ENCODE peak calls at places on chromosomes 5 and 9, in eight cellular contexts. G is A549, V is neural progenitor cell, T is skeletal muscle cell, R is fibroblast of pulmonary artery, Y is heart left ventricle, M is fibroblast of mammary gland, E is foreskin fibroblast. Q is an unnamed sample.

GRCh38 chr9:9790216-9790872 is 822.5 kb downstream of the PTPRD start:
- DNase-seq in G (no peak), V (peak), T (no peak), R (peak), Y (no peak), M (peak), E (peak), Q (no peak)

GRCh38 chr9:127898433-127899199 is 787 bp downstream of the ST6GALNAC6 start:
- DNase-seq in G (no peak), V (peak), T (peak), R (peak), Y (no peak), M (peak), E (peak), Q (peak)

GRCh38 chr5:127785098-127785927 is 82.1 kb downstream of the CCDC192 start:
- DNase-seq in G (no peak), V (no peak), T (peak), R (peak), Y (no peak), M (peak), E (peak), Q (peak)

GRCh38 chr9:89139450-89139849 is 39.2 kb downstream of the SHC3 start:
- DNase-seq in G (no peak), V (no peak), T (no peak), R (peak), Y (no peak), M (no peak), E (peak), Q (no peak)

GRCh38 chr9:7009065-7009464 is 251.3 kb downstream of the KDM4C start:
- DNase-seq in G (no peak), V (no peak), T (no peak), R (no peak), Y (no peak), M (no peak), E (no peak), Q (no peak)

GRCh38 chr9:112093147-112093874 is 81.8 kb downstream of the SUSD1 start:
- DNase-seq in G (no peak), V (no peak), T (no peak), R (no peak), Y (no peak), M (no peak), E (no peak), Q (no peak)

GRCh38 chr5:59206132-59206581 is 623.3 kb downstream of the RAB3C start:
- DNase-seq in G (no peak), V (no peak), T (peak), R (peak), Y (no peak), M (peak), E (peak), Q (peak)

GRCh38 chr9:18056993-18057369 is 417.0 kb upstream of the ADAMTSL1 start:
- DNase-seq in G (no peak), V (no peak), T (no peak), R (no peak), Y (no peak), M (no peak), E (no peak), Q (no peak)

GRCh38 chr5:65243161-65243560 is 238.6 kb downstream of the ADAMTS6 start:
- DNase-seq in G (no peak), V (no peak), T (no peak), R (no peak), Y (no peak), M (no peak), E (no peak), Q (no peak)

GRCh38 chr5:120684213-120684612 is 220.1 kb downstream of the PRR16 start:
- DNase-seq in G (no peak), V (no peak), T (no peak), R (peak), Y (no peak), M (peak), E (peak), Q (no peak)

GRCh38 chr5:156815988-156816599 is 34.0 kb upstream of the PPP1R2B start:
- DNase-seq in G (peak), V (peak), T (no peak), R (peak), Y (no peak), M (peak), E (peak), Q (no peak)

GRCh38 chr9:97880336-97880735 is 27.3 kb downstream of the FOXE1 start:
- DNase-seq in G (no peak), V (no peak), T (no peak), R (peak), Y (no peak), M (peak), E (no peak), Q (no peak)

GRCh38 chr9:131657031-131657377 is 82.9 kb downstream of the RAPGEF1 start:
- DNase-seq in G (no peak), V (no peak), T (no peak), R (no peak), Y (no peak), M (no peak), E (no peak), Q (no peak)

GRCh38 chr5:172004824-172005237 is 1.6 kb downstream of the FBXW11 start:
- DNase-seq in G (no peak), V (no peak), T (no peak), R (no peak), Y (no peak), M (peak), E (peak), Q (no peak)

GRCh38 chr5:126385509-126385908 is 37.7 kb upstream of the GRAMD2B start:
- DNase-seq in G (no peak), V (no peak), T (no peak), R (no peak), Y (no peak), M (no peak), E (no peak), Q (no peak)

GRCh38 chr9:136190237-136190601 is 14.7 kb downstream of the LHX3 start:
- DNase-seq in G (no peak), V (no peak), T (no peak), R (no peak), Y (no peak), M (no peak), E (no peak), Q (no peak)

GRCh38 chr5:158013939-158014338 is 155.0 kb upstream of the CLINT1 start:
- DNase-seq in G (peak), V (peak), T (peak), R (peak), Y (peak), M (peak), E (peak), Q (no peak)

GRCh38 chr9:110655723-110656641 is 12.6 kb upstream of the MUSK start:
- DNase-seq in G (no peak), V (no peak), T (peak), R (peak), Y (no peak), M (peak), E (peak), Q (peak)

GRCh38 chr9:97873877-97874276 is 20.9 kb downstream of the FOXE1 start:
- DNase-seq in G (peak), V (no peak), T (no peak), R (peak), Y (no peak), M (peak), E (no peak), Q (no peak)

GRCh38 chr9:121897140-121897539 is 196.0 kb downstream of the TTLL11 start:
- DNase-seq in G (no peak), V (no peak), T (no peak), R (no peak), Y (no peak), M (no peak), E (no peak), Q (no peak)

GRCh38 chr5:59842999-59843398 is 50.5 kb downstream of the PDE4D start:
- DNase-seq in G (no peak), V (no peak), T (no peak), R (no peak), Y (no peak), M (peak), E (peak), Q (no peak)

GRCh38 chr9:114757395-114757794 is 48.4 kb downstream of the TNFSF15 start:
- DNase-seq in G (no peak), V (no peak), T (no peak), R (no peak), Y (no peak), M (no peak), E (no peak), Q (no peak)

GRCh38 chr5:58399951-58400350 is 59.9 kb downstream of the PLK2 start:
- DNase-seq in G (no peak), V (no peak), T (no peak), R (no peak), Y (no peak), M (no peak), E (no peak), Q (no peak)

GRCh38 chr5:56934325-56934724 is 17.6 kb downstream of the MIER3 start:
- DNase-seq in G (no peak), V (no peak), T (no peak), R (no peak), Y (no peak), M (no peak), E (no peak), Q (no peak)

GRCh38 chr5:17374157-17374556 is 123.9 kb upstream of the TAF11L2 start:
- DNase-seq in G (peak), V (no peak), T (no peak), R (peak), Y (no peak), M (peak), E (peak), Q (no peak)

GRCh38 chr9:117276444-117276843 is 138.4 kb downstream of the ASTN2 start:
- DNase-seq in G (no peak), V (no peak), T (no peak), R (no peak), Y (no peak), M (no peak), E (no peak), Q (no peak)

GRCh38 chr9:131051592-131052517 is 42.9 kb downstream of the LAMC3 start:
- DNase-seq in G (no peak), V (no peak), T (no peak), R (no peak), Y (no peak), M (no peak), E (no peak), Q (no peak)

GRCh38 chr9:126700903-126701819 is 87.4 kb downstream of the LMX1B start:
- DNase-seq in G (no peak), V (peak), T (no peak), R (no peak), Y (no peak), M (no peak), E (no peak), Q (no peak)

GRCh38 chr5:141787376-141787775 is 90.8 kb downstream of the PCDH1 start:
- DNase-seq in G (no peak), V (no peak), T (no peak), R (peak), Y (no peak), M (peak), E (peak), Q (no peak)

GRCh38 chr5:43156388-43156787 is 35.6 kb upstream of the NIM1K start:
- DNase-seq in G (no peak), V (no peak), T (no peak), R (peak), Y (no peak), M (peak), E (no peak), Q (no peak)

GRCh38 chr9:7241694-7242093 is 483.9 kb downstream of the KDM4C start:
- DNase-seq in G (no peak), V (no peak), T (no peak), R (no peak), Y (no peak), M (no peak), E (no peak), Q (no peak)

GRCh38 chr5:112697833-112698232 is 39.9 kb upstream of the APC start:
- DNase-seq in G (no peak), V (no peak), T (no peak), R (no peak), Y (no peak), M (no peak), E (no peak), Q (no peak)

GRCh38 chr5:112696786-112697185 is 40.9 kb upstream of the APC start:
- DNase-seq in G (no peak), V (no peak), T (no peak), R (no peak), Y (no peak), M (no peak), E (no peak), Q (no peak)

GRCh38 chr5:112693301-112693700 is 44.4 kb upstream of the APC start:
- DNase-seq in G (no peak), V (no peak), T (no peak), R (no peak), Y (no peak), M (no peak), E (no peak), Q (no peak)

GRCh38 chr5:112694853-112695709 is 42.6 kb upstream of the APC start:
- DNase-seq in G (no peak), V (peak), T (peak), R (peak), Y (no peak), M (peak), E (peak), Q (no peak)

GRCh38 chr5:112697301-112697700 is 40.4 kb upstream of the APC start:
- DNase-seq in G (no peak), V (no peak), T (no peak), R (no peak), Y (no peak), M (no peak), E (peak), Q (no peak)
- H3K4me3 ChIP-seq in G (no peak), V (no peak), T (no peak), R (no peak), Y (no peak), M (no peak), E (no peak), Q (no peak)

GRCh38 chr9:133429216-133429613 is 7.0 kb downstream of the ADAMTS13 start:
- DNase-seq in G (no peak), V (peak), T (no peak), R (no peak), Y (no peak), M (no peak), E (no peak), Q (no peak)
- H3K4me3 ChIP-seq in G (peak), V (peak), T (no peak), R (no peak), Y (no peak), M (no peak), E (no peak), Q (no peak)

GRCh38 chr9:134138292-134138691 is 2.4 kb downstream of the WDR5 start:
- DNase-seq in G (no peak), V (no peak), T (no peak), R (no peak), Y (no peak), M (no peak), E (no peak), Q (no peak)

GRCh38 chr9:134136117-134136996 is 475 bp downstream of the WDR5 start:
- DNase-seq in G (peak), V (peak), T (no peak), R (peak), Y (peak), M (peak), E (peak), Q (no peak)

GRCh38 chr9:134141906-134142305 is 6.0 kb downstream of the WDR5 start:
- DNase-seq in G (no peak), V (no peak), T (no peak), R (no peak), Y (no peak), M (no peak), E (no peak), Q (no peak)

GRCh38 chr9:134136997-134137302 is 1.1 kb downstream of the WDR5 start:
- DNase-seq in G (no peak), V (peak), T (no peak), R (no peak), Y (no peak), M (no peak), E (no peak), Q (no peak)

DNA sequence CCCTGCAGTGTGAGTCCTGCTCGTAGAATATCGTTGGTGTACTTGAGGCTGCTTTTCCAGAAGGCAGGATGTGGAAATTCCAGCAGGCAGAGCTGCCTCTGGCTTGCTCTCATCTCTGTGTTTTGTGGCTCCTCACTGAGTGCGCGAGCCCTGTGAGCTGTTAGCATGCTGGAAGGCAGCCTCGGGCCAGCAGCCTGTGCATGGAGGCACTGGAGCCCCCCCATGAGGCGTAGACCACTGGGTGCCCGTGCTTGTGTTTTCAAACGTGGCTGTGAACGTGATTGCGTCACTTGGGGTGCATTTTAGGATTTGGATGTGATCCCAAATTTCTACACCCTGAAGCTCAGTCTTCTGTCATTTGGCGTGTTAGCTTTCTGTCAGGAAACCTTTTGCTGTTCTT is 3.2 kb downstream of the WDR5 start:
- DNase-seq in G (no peak), V (no peak), T (no peak), R (peak), Y (no peak), M (peak), E (peak), Q (no peak)
- H3K4me3 ChIP-seq in G (no peak), V (no peak), T (no peak), R (no peak), Y (no peak), M (no peak), E (peak), Q (peak)

DNA sequence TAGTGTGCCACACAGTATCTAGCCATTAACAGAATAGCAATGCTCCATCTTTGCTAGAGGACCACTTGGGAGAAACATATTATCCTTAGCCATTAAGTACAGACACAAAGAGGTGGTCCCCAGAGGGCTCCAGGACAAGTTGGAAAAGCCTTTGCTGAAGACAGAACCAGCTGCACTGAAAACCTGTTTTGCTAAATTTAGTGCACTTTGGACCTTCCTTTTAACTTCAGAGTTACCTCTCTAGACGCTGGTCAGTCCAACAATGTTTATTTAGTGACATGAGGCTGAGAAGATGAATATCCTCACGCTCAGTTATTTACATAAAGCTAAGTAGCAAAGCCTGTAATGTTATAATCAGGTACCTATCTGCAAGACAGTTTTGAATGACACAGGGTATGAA is 265.0 kb upstream of the ZNF608 start:
- DNase-seq in G (no peak), V (no peak), T (no peak), R (no peak), Y (no peak), M (no peak), E (no peak), Q (no peak)
- H3K4me3 ChIP-seq in G (no peak), V (no peak), T (no peak), R (no peak), Y (no peak), M (no peak), E (no peak), Q (no peak)

DNA sequence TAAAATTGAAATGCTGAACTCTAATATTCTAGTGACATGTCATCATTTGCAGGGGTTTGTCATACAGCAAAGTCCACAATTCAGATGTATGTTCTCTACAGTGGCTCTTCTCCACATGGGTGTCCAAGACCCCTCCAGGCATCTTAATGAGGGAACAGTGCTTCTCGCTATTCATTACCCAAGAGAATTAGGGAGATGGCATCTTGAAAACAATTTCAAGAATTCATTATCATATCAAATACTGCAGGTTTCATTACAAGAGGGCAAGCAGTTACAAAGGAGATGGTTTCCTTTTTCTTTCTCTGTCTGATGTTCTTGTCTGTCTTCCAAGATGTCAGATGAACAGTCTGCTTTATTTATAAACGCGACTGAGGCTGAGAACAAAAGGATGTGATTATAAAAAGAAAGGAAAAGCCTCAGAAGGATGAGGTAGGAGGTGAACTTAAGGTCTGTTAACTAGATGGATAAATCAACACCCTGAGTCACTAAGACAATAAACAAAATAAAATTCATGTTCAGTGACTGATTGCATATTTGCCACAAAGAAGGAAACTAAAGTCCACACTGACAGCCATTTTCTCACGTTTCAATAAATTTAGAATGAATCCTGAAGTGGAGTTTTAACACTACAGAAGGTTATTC is 326.7 kb upstream of the EFNA5 start:
- DNase-seq in G (no peak), V (no peak), T (no peak), R (no peak), Y (no peak), M (peak), E (no peak), Q (no peak)
- H3K4me3 ChIP-seq in G (no peak), V (no peak), T (no peak), R (no peak), Y (no peak), M (no peak), E (no peak), Q (no peak)

DNA sequence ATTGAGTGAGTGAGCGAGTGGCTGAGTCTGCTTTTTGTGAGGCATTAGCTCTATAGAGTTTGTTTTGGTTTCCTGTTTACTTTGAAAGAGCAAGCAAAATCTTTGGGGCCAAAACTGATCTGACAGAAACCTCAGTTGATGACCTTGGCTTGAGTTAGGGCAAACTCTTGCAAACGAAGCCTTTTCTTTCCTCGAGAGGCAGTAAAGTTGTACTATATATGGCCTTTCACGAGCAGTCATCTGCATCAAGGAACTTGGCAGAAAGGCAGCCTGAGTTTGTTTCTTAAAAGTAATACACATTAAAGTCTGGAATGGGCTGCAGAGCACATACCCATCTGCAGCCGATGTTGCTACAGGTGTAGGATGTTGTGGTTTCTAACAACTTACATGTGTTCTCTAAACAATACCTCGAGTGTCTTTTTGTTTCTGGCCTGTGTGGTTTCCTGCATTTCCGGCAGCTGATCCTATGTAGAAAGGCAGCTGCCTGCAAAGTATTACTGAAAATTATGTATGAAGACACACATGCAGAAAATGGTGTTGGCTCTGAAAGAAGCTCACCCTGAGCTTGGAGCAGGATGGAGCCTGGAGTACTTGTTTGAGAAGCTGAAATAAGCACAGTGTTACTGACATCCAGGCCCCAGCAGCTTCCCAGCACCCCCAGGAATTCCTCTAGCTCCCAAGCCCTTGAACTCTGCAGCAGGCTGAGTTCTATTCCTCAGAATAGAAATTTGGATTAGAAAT is 60.8 kb downstream of the FOXD1 start:
- DNase-seq in G (no peak), V (no peak), T (no peak), R (no peak), Y (no peak), M (no peak), E (no peak), Q (no peak)
- H3K4me3 ChIP-seq in G (no peak), V (no peak), T (no peak), R (no peak), Y (no peak), M (no peak), E (no peak), Q (no peak)

Q was measured in AG04449.